ENCODE peak calls at places on chromosomes 16 and 17, in six cellular contexts. A is mucosa of descending colon; C is transverse colon; P is naive thymus-derived CD4-positive, alpha-beta T cell; V is CD4-positive, CD25-positive, alpha-beta regulatory T cell; N is stomach. J is an unnamed sample.

GRCh38 chr17:39674702-39675389 is 6.6 kb downstream of the PNMT start:
- DNase-seq in P (no peak), N (peak; percentile 57), A (peak; percentile 71), V (no peak), C (peak; percentile 70), J (no peak)

GRCh38 chr16:50002190-50002589 is 22.8 kb upstream of the CNEP1R1 start:
- DNase-seq in C (no peak), A (no peak), P (no peak), N (no peak), V (no peak), J (no peak)

GRCh38 chr17:19492140-19492539 is 41.5 kb upstream of the SLC47A1 start:
- DNase-seq in N (no peak), C (no peak), A (no peak), P (no peak), V (no peak), J (no peak)

GRCh38 chr17:73189417-73190099 is 3.3 kb upstream of the COG1 start:
- DNase-seq in V (no peak), A (peak; percentile 55), N (peak; percentile 39), P (no peak), C (no peak), J (no peak)

GRCh38 chr16:85146922-85147651 is 34.8 kb upstream of the CIBAR2 start:
- DNase-seq in N (no peak), V (no peak), A (no peak), C (no peak), P (no peak), J (no peak)

GRCh38 chr16:29107299-29107698 is 122.4 kb downstream of the LAT start:
- DNase-seq in N (peak; percentile 49), A (peak; percentile 86), V (no peak), C (peak; percentile 75), P (no peak), J (no peak)

GRCh38 chr17:80112471-80113032 is 11.2 kb downstream of the GAA start:
- DNase-seq in A (no peak), P (no peak), V (no peak), C (no peak), N (peak; percentile 17), J (no peak)

GRCh38 chr17:18182978-18183333 is 672 bp upstream of the ALKBH5 start:
- DNase-seq in C (peak; percentile 82), P (no peak), V (peak; percentile 74), A (peak; percentile 86), N (peak; percentile 78), J (peak; percentile 86)

GRCh38 chr16:60564588-60564987 is 1471.7 kb downstream of the CDH8 start:
- DNase-seq in A (no peak), V (no peak), N (no peak), P (no peak), C (no peak), J (no peak)

GRCh38 chr16:48963901-48964615 is 317.6 kb downstream of the CBLN1 start:
- DNase-seq in P (no peak), N (no peak), V (no peak), C (no peak), A (no peak), J (no peak)

GRCh38 chr16:88058817-88059216 is 107.6 kb downstream of the BANP start:
- DNase-seq in P (no peak), N (no peak), A (no peak), C (no peak), V (no peak), J (no peak)

GRCh38 chr17:29726721-29727252 is 104.1 kb upstream of the CORO6 start:
- DNase-seq in N (no peak), A (no peak), V (no peak), C (no peak), P (peak; percentile 60), J (peak; percentile 43)

GRCh38 chr17:50923611-50924010 is 57.5 kb upstream of the TOB1 start:
- DNase-seq in P (no peak), A (no peak), N (no peak), C (no peak), V (no peak), J (no peak)

GRCh38 chr16:80938035-80938927 is 68.4 kb downstream of the CMC2 start:
- DNase-seq in A (peak; percentile 16), P (no peak), V (no peak), C (peak; percentile 15), N (no peak), J (no peak)

GRCh38 chr17:63657776-63658175 is 35.6 kb downstream of the MAP3K3 start:
- DNase-seq in V (no peak), A (no peak), N (no peak), P (no peak), C (no peak), J (no peak)

GRCh38 chr17:50778471-50778870 is 11.2 kb upstream of the ANKRD40CL start:
- DNase-seq in N (no peak), C (no peak), A (no peak), V (no peak), P (no peak), J (no peak)

GRCh38 chr17:14701901-14702300 is 401.0 kb downstream of the HS3ST3B1 start:
- DNase-seq in P (no peak), A (no peak), N (no peak), V (no peak), C (no peak), J (no peak)

GRCh38 chr16:85699628-85700027 is 10.9 kb upstream of the GINS2 start:
- DNase-seq in A (no peak), N (no peak), C (no peak), P (no peak), V (no peak), J (no peak)

GRCh38 chr17:9104370-9105041 is 83.2 kb downstream of the NTN1 start:
- DNase-seq in A (no peak), V (no peak), N (no peak), P (no peak), C (no peak), J (no peak)

GRCh38 chr16:26645629-26646028 is 421.1 kb upstream of the C16orf82 start:
- DNase-seq in C (no peak), N (no peak), A (peak; percentile 10), P (no peak), V (peak; percentile 9), J (peak; percentile 19)

GRCh38 chr17:72111374-72111773 is 9.4 kb upstream of the SOX9 start:
- DNase-seq in V (no peak), P (no peak), N (no peak), C (no peak), A (peak; percentile 30), J (no peak)

GRCh38 chr16:17578921-17579876 is 108.4 kb upstream of the XYLT1 start:
- DNase-seq in C (peak; percentile 66), N (peak; percentile 57), A (peak; percentile 89), P (peak; percentile 39), V (peak; percentile 17), J (peak; percentile 82)

GRCh38 chr17:34665803-34666763 is 86.7 kb downstream of the TMEM132E start:
- DNase-seq in V (no peak), P (no peak), N (no peak), A (no peak), C (no peak), J (no peak)

GRCh38 chr17:82925336-82925735 is 85.5 kb upstream of the ZNF750 start:
- DNase-seq in P (no peak), V (no peak), A (no peak), C (no peak), N (no peak), J (no peak)

GRCh38 chr16:84600343-84601229 is 17.3 kb downstream of the COTL1 start:
- DNase-seq in P (peak; percentile 61), C (no peak), A (no peak), V (no peak), N (no peak), J (no peak)

GRCh38 chr17:31525801-31526549 is 134.5 kb downstream of the RAB11FIP4 start:
- DNase-seq in A (no peak), P (no peak), V (no peak), C (no peak), N (no peak), J (no peak)

GRCh38 chr17:66444001-66444400 is 141.6 kb downstream of the PRKCA start:
- DNase-seq in N (no peak), C (no peak), P (no peak), V (no peak), A (no peak), J (no peak)
- H3K4me1 ChIP-seq in N (peaks cover 7% of the 10 kb centered on the region), C (no peaks in the 10 kb centered on the region), P (no peaks in the 10 kb centered on the region), V (no peaks in the 10 kb centered on the region), A (no peaks in the 10 kb centered on the region), J (peaks cover 51% of the 10 kb centered on the region)

GRCh38 chr16:54651851-54652770 is 278.6 kb upstream of the IRX5 start:
- DNase-seq in A (no peak), P (no peak), N (no peak), C (no peak), V (no peak), J (no peak)

GRCh38 chr16:54657709-54658102 is 273.0 kb upstream of the IRX5 start:
- DNase-seq in N (peak; percentile 57), C (no peak), P (no peak), V (no peak), A (no peak), J (no peak)

GRCh38 chr16:54654429-54654828 is 276.2 kb upstream of the IRX5 start:
- DNase-seq in C (no peak), V (no peak), N (no peak), A (no peak), P (no peak), J (no peak)

GRCh38 chr16:54657058-54657708 is 273.5 kb upstream of the IRX5 start:
- DNase-seq in P (no peak), A (no peak), C (no peak), V (no peak), N (peak; percentile 72), J (no peak)

GRCh38 chr16:54655171-54655590 is 275.5 kb upstream of the IRX5 start:
- DNase-seq in V (no peak), N (peak; percentile 83), C (no peak), P (no peak), A (no peak), J (no peak)
- H3K4me1 ChIP-seq in V (no peaks in the 10 kb centered on the region), N (peaks cover 21% of the 10 kb centered on the region), C (no peaks in the 10 kb centered on the region), P (no peaks in the 10 kb centered on the region), A (no peaks in the 10 kb centered on the region), J (no peaks in the 10 kb centered on the region)

DNA sequence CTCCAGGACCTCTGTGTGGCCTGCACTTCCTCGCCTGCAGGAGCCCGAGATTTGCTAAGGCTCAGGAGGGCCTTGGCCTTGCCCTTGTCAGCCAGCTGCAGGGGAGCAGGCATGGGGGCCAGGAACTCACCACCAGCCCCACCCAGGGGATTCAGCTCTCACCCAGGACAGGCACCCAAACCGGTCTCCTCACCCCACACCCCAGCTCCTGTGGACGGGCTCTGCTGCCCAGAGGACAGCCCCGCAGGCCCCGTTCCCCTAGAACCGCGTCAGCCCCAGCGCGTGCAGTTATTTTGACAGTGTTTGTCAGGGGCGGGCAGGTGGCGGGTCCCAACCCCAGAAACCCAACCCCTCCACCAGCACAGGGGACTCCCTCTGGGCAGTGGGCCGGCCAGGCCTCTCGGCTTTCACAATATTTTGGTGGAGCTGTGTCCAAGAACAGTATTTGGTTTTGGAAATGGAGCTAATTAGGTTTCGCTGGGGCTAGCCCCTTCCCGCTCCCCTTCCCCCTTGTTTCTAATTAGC is 44.7 kb downstream of the BAHCC1 start:
- DNase-seq in N (no peak), V (no peak), P (no peak), C (no peak), A (no peak), J (no peak)
- H3K4me1 ChIP-seq in N (peaks cover 35% of the 10 kb centered on the region), V (peaks cover 3% of the 10 kb centered on the region), P (no peaks in the 10 kb centered on the region), C (peaks cover 20% of the 10 kb centered on the region), A (peaks cover 11% of the 10 kb centered on the region), J (no peaks in the 10 kb centered on the region)

DNA sequence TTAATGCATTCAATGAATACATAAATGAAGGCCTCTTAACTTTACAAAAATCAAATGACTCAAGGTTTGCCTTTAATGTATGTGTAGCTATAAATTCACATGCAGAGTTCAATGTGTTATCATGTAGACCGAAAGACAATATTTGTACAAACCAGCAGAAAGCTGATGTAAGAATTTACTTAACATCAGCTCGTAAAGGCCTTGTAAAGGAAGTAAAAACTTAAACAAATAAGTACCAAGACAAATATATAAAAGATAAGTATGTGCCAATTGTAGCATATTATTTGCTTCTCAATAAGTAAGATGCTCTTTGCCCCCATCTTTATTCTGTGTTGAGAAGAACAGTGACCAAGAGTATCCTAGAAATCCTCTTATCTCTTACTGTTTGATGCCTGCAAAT is 105.7 kb downstream of the SYCE1L start:
- DNase-seq in P (no peak), V (no peak), A (no peak), C (no peak), N (no peak), J (no peak)
- H3K4me1 ChIP-seq in P (no peaks in the 10 kb centered on the region), V (no peaks in the 10 kb centered on the region), A (no peaks in the 10 kb centered on the region), C (no peaks in the 10 kb centered on the region), N (no peaks in the 10 kb centered on the region), J (peaks cover 50% of the 10 kb centered on the region)